ENCODE peak calls at places on chromosomes 2 and 18, in nine cellular contexts. Z is CD8-positive, alpha-beta T cell; M is vagina; G is bronchial epithelial cell; I is omental fat pad; R is activated B cell treated with CpG ODN at 0.5 μM for 24 hours; B is MCF 10A; L is type B pancreatic cell; A is SK-N-SH. F is an unnamed sample.

GRCh38 chr2:44582363-44583008 is 220.7 kb downstream of the CAMKMT start:
- DNase-seq in Z (no peak), M (no peak), G (peak; percentile 80), I (no peak), R (no peak), B (peak; percentile 46), L (no peak), A (no peak), F (no peak)

GRCh38 chr2:225472161-225472560 is 72.7 kb downstream of the NYAP2 start:
- DNase-seq in Z (no peak), M (no peak), G (no peak), I (no peak), R (no peak), B (no peak), L (no peak), A (no peak), F (no peak)

GRCh38 chr2:33202641-33203345 is 256.0 kb downstream of the LTBP1 start:
- DNase-seq in Z (no peak), M (no peak), G (no peak), I (no peak), R (no peak), B (no peak), L (no peak), A (no peak), F (no peak)

GRCh38 chr18:74682141-74682997 is 84.7 kb downstream of the ZNF407 start:
- DNase-seq in Z (no peak), M (no peak), G (peak; percentile 52), I (no peak), R (no peak), B (peak; percentile 49), L (no peak), A (no peak), F (no peak)

GRCh38 chr2:188975497-188976102 is 1.4 kb downstream of the COL3A1 start:
- DNase-seq in Z (no peak), M (no peak), G (no peak), I (no peak), R (no peak), B (no peak), L (no peak), A (no peak), F (no peak)

GRCh38 chr2:8548065-8548870 is 133.6 kb upstream of the ID2 start:
- DNase-seq in Z (no peak), M (no peak), G (no peak), I (peak; percentile 6), R (no peak), B (no peak), L (no peak), A (no peak), F (no peak)

GRCh38 chr18:73691624-73692023 is 456.0 kb downstream of the FBXO15 start:
- DNase-seq in Z (no peak), M (no peak), G (no peak), I (no peak), R (no peak), B (no peak), L (no peak), A (no peak), F (no peak)

GRCh38 chr2:120014231-120014990 is 1.5 kb downstream of the EPB41L5 start:
- DNase-seq in Z (no peak), M (no peak), G (peak; percentile 17), I (no peak), R (no peak), B (no peak), L (no peak), A (peak; percentile 33), F (no peak)

GRCh38 chr18:53153281-53153680 is 813.3 kb downstream of the DCC start:
- DNase-seq in Z (no peak), M (no peak), G (no peak), I (no peak), R (no peak), B (peak; percentile 4), L (no peak), A (no peak), F (no peak)

GRCh38 chr2:112636605-112637288 is 9.0 kb upstream of the SLC20A1 start:
- DNase-seq in Z (no peak), M (no peak), G (no peak), I (no peak), R (no peak), B (no peak), L (no peak), A (no peak), F (no peak)

GRCh38 chr2:207765541-207765940 is 4.2 kb downstream of the FZD5 start:
- DNase-seq in Z (no peak), M (no peak), G (no peak), I (no peak), R (no peak), B (no peak), L (no peak), A (no peak), F (no peak)

GRCh38 chr2:88967844-88968243 is 276.4 kb downstream of the RPIA start:
- DNase-seq in Z (no peak), M (no peak), G (peak; percentile 75), I (no peak), R (no peak), B (peak; percentile 64), L (no peak), A (no peak), F (no peak)

GRCh38 chr2:54497738-54498680 is 41.9 kb downstream of the SPTBN1 start:
- DNase-seq in Z (no peak), M (no peak), G (no peak), I (no peak), R (no peak), B (no peak), L (no peak), A (no peak), F (no peak)
- TF ChIP-seq CTCF in Z (no peak), M (peak; percentile 6), G (no peak), I (no peak), R (no peak), B (no peak), L (peak; percentile 62), A (peak; percentile 19), F (peak; percentile 38)

GRCh38 chr2:2291500-2292260 is 39.4 kb downstream of the MYT1L start:
- DNase-seq in Z (no peak), M (no peak), G (no peak), I (no peak), R (no peak), B (no peak), L (no peak), A (peak; percentile 85), F (peak; percentile 19)
- TF ChIP-seq CTCF in Z (no peak), M (no peak), G (no peak), I (no peak), R (no peak), B (peak; percentile 19), L (peak; percentile 73), A (peak; percentile 49), F (peak; percentile 66)

DNA sequence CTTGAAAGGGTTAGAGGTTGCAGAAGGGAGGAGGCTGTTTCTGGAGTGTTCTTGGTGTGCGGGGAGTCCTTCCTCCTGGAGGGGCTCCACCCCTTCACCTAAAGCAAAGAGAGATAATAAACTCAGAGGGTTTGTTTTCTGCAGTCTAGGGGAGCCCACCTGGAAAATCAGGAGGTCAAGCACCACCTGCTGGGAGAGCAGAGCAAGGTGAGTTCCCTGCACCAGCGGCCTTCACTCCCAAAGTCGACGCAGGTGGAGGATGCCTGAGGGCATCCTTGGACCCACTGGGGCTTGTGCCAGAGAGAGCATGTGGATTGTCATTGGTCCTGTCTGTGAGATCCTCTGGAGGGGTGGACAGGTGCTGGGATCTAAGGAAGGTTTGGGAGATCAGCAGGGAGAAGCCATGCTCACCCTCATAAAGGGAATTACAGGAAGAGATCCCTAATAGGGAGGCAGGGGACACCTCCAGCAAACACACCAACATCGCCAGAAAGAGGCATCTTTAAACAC is 116.7 kb downstream of the KCNF1 start:
- DNase-seq in Z (no peak), M (peak; percentile 87), G (no peak), I (no peak), R (no peak), B (no peak), L (no peak), A (no peak), F (no peak)
- TF ChIP-seq CTCF in Z (no peak), M (no peak), G (peak; percentile 48), I (no peak), R (no peak), B (peak; percentile 18), L (no peak), A (no peak), F (peak; percentile 45)

DNA sequence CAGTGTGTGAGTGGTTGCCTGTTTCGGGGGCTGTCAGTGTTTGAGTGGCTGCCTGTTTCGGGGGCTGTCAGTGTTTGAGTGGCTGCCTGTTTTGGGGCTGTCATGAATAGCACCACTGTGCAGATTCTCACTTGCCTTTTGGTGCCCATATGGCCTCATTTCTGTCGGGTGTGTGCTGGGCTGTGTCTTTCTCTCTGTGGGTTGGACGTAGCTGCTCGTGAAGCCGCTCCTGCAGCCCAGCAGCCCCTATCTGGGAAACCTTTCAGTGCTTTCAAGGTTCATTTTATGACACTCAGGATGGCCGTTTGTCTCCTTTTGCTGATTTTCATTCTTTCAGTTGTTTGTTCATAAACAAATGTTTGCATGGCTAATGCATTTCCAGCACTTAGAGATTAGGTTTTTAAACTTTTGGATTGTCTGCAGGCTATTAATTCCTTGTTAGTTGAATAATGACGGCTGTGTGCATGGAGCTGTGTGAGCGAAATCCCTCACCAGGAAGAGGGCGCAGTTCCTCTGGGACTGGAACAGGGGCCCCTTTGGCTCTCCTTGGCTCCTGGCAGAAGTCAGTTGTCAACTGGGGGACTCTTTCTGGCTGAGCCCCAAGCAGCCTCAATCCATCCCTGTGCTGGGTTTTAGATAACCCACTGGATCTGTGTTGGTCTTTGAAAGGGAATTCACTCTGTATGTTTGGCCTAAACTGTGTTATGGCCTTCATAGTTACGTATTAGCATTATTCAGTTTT is 10.8 kb downstream of the AGAP1 start:
- DNase-seq in Z (no peak), M (no peak), G (no peak), I (no peak), R (no peak), B (no peak), L (no peak), A (peak; percentile 49), F (no peak)
- TF ChIP-seq CTCF in Z (no peak), M (no peak), G (no peak), I (no peak), R (no peak), B (no peak), L (no peak), A (no peak), F (no peak)

DNA sequence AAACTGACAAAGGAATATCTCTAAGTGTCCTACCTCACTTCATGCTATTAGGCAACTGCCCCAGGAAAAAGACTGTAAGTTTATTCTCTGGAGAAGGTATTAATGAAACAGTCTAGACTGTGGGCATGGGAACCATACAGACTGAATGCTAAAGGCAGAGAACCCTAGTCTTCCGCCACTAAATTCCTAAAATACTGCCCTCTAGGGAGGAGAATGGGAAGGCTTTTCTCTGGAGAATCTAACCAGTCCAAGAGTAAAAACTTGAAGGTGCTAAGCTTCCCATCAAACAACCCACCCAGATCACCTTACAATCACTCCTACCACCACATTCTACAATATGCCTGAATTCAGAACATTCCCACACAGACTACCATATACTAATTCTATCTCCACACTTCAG is 3.4 kb downstream of the SRBD1 start:
- DNase-seq in Z (no peak), M (no peak), G (no peak), I (no peak), R (no peak), B (peak; percentile 53), L (no peak), A (peak; percentile 57), F (no peak)
- TF ChIP-seq CTCF in Z (no peak), M (no peak), G (peak; percentile 59), I (no peak), R (no peak), B (peak; percentile 32), L (peak; percentile 74), A (peak; percentile 69), F (peak; percentile 64)